ENCODE peak calls at places on chromosomes 11 and 22, in eight cellular contexts. X is progenitor cell of endocrine pancreas; O is cardiac muscle cell; Q is tibial nerve; P is AG10803; C is astrocyte of the cerebellum; I is CD8-positive, alpha-beta T cell; Z is mammary epithelial cell. E is an unnamed sample.

GRCh38 chr11:123640677-123641494 is 13.5 kb downstream of the SCN3B start:
- DNase-seq in X (peak), O (peak), Z (peak), P (peak), C (no peak), Q (no peak), I (peak), E (peak)

GRCh38 chr22:36117053-36117554 is 43.5 kb downstream of the APOL3 start:
- DNase-seq in P (no peak), X (no peak), C (no peak), I (no peak), O (no peak), Q (no peak), Z (no peak), E (no peak)

GRCh38 chr22:27105142-27106025 is 448.0 kb downstream of the MIAT start:
- DNase-seq in Q (peak), C (peak), Z (no peak), O (peak), X (no peak), I (no peak), P (peak), E (no peak)

GRCh38 chr11:57200937-57201336 is 19.2 kb downstream of the LRRC55 start:
- DNase-seq in P (no peak), O (no peak), X (no peak), Z (no peak), Q (no peak), I (no peak), C (no peak), E (no peak)

GRCh38 chr11:77141034-77141433 is 13.0 kb downstream of the MYO7A start:
- DNase-seq in C (no peak), Q (no peak), X (no peak), P (no peak), I (no peak), O (peak), Z (peak), E (no peak)

GRCh38 chr11:6323291-6323905 is 3.1 kb upstream of the CAVIN3 start:
- DNase-seq in C (no peak), Z (no peak), Q (no peak), I (no peak), O (no peak), P (no peak), X (no peak), E (no peak)

GRCh38 chr11:78188809-78189724 is at the start of gene USP35:
- DNase-seq in C (no peak), I (no peak), P (no peak), Z (no peak), Q (no peak), O (no peak), X (no peak), E (no peak)

GRCh38 chr22:40300884-40301672 is 45.2 kb upstream of the ADSL start:
- DNase-seq in I (no peak), X (no peak), C (no peak), Z (no peak), O (no peak), Q (no peak), P (no peak), E (no peak)

GRCh38 chr11:118002541-118003019 is 16.4 kb downstream of the IL10RA start:
- DNase-seq in P (no peak), O (peak), C (no peak), X (no peak), Z (no peak), I (no peak), Q (no peak), E (peak)

GRCh38 chr11:67301313-67301921 is 1.9 kb upstream of the SSH3 start:
- DNase-seq in O (no peak), C (no peak), I (no peak), Q (peak), P (no peak), Z (no peak), X (no peak), E (no peak)

GRCh38 chr11:67117667-67118058 is 1.4 kb upstream of the KDM2A start:
- DNase-seq in I (peak), C (no peak), O (peak), Z (no peak), P (peak), X (no peak), Q (no peak), E (peak)

GRCh38 chr22:46417268-46417580 is 81.7 kb downstream of the TRMU start:
- DNase-seq in C (no peak), Q (no peak), P (no peak), X (no peak), I (no peak), O (no peak), Z (no peak), E (no peak)
- TF ChIP-seq CTCF in C (no peak), Q (no peak), P (no peak), X (no peak), I (no peak), O (no peak), Z (no peak), E (no peak)

DNA sequence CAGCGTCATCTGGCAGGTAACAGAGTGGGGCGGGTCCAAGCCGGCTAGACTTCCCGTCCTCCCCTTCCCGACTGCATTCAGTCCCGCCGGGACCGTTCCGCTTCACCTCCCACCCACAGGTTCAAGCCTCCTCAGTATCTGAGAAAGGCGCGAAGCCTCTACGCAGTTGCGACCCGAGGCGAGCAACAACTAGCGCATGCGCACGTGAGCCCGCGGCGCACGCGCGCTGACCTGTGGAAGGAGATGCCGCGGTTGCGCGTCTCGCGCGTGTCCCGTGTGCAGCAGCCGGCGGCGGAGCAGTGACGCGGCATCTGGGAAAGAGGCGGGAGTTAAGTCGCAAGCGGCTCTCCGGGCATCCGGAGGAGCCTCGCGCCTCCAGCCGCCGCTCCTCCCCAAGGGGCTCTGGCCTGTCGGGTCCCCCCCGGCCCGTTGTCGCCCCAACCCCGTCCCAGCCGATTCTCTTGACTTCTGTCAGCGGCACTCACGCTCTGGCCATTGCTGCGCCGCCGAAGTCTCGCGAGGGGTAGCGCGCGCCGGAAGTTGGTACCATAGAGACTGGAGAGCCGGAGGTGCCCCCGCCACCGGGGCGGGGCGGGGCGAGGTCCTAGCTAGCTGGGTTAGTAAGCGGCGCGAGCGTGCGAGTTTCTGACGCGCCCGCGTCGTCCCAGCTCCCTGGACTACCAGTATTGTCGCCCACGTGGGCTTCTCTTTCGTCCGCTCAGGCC is at the start of gene THAP7:
- DNase-seq in O (peak), I (peak), P (peak), Q (peak), C (peak), Z (peak), X (peak), E (peak)
- TF ChIP-seq CTCF in O (no peak), I (no peak), P (no peak), Q (no peak), C (no peak), Z (no peak), X (no peak), E (no peak)

DNA sequence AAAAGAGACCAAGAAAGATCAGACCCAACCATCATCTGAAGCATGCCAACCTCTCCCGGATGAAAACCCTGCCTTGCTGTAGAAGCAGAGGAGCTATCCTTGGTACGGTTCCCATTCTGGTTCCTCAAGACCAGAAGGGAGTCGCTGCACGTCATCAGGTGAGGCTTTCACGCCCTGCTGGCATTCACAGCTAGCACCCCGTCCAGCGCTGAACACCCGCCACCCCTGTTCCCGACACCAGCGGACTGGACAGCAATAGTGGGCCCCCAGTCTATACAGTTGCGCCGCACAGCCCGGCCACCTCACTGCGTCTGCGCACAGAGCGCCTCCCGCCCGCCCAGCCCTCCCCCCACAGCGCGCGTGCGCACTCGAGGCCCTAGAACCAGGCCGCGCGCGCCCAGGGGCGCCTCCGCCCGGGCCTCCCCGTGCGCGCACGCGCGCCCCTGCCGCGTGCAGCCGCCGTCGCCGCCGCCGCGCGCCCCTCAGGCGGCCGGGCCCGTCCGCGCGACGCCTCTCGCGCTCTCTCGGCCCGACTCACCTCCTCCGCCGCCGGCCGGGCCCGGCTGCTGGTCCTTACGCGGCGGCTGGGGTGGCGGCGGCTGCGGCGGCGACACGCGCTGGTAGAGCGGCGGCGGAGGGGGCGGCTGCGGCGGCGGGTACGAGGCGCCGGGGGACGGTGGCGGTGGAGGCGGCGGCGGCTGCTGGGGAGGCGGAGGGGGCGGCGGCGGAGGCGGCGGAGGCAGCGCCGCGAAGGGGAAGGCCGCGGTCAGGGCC is 706 bp downstream of the SF1 start:
- DNase-seq in C (peak), Q (peak), O (peak), P (peak), I (peak), Z (peak), X (peak), E (peak)
- TF ChIP-seq CTCF in C (no peak), Q (no peak), O (no peak), P (no peak), I (no peak), Z (no peak), X (no peak), E (no peak)

GRCh38 chr11:42770444-42771065 is 541.2 kb upstream of the API5 start:
- DNase-seq in O (peak), P (peak), X (no peak), Z (peak), I (no peak), Q (no peak), C (no peak), E (no peak)
- TF ChIP-seq CTCF in O (peak), P (peak), X (peak), Z (peak), I (no peak), Q (peak), C (peak), E (peak)

GRCh38 chr11:62601114-62601363 is 626 bp downstream of the MTA2 start:
- DNase-seq in I (peak), Z (no peak), C (no peak), Q (no peak), X (no peak), O (peak), P (peak), E (no peak)

GRCh38 chr11:62600367-62601113 is 1.1 kb downstream of the MTA2 start:
- DNase-seq in P (no peak), I (peak), Q (no peak), Z (peak), O (no peak), C (no peak), X (no peak), E (no peak)

GRCh38 chr11:62601364-62602140 is at the start of gene MTA2:
- DNase-seq in I (peak), Q (peak), C (peak), O (peak), P (peak), X (peak), Z (peak), E (peak)

GRCh38 chr11:62599909-62600308 is 1.8 kb downstream of the MTA2 start:
- DNase-seq in Z (peak), C (no peak), X (no peak), Q (no peak), P (no peak), I (no peak), O (no peak), E (no peak)

DNA sequence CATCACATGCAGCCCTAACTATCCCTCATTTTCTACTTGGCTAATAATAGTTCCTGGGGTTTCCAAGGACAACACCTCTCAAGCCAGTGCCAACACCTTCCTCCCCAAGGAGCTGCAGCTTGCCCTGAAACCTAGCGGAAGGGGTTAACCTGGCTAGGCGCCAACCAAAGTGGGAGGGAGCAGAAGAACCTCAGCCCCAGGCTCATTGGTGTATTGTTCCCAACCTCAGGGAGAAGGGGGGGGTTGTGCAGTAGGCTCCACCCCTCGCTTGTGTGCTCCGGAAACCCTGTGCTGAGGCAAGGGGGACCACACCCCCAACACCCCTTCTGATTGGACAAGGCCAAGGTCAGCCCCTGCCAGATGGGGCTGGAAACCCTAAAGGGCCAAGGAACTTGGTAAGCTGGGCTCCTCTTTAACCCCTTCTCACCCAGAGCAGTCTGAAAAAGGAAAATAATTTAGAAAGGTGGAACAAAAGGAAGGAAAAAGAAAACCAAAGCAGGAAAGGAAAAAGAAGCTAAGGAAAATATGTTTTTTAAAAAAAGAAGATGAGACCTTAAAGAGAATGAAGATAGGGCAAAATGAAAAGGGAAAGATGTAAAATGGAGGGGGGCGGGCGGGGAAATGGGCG is 2.5 kb downstream of the MTA2 start:
- DNase-seq in O (peak), Z (peak), P (peak), X (peak), Q (peak), I (peak), C (peak), E (peak)
- TF ChIP-seq CTCF in O (no peak), Z (no peak), P (no peak), X (no peak), Q (no peak), I (no peak), C (no peak), E (no peak)

GRCh38 chr11:125226701-125227100 is 62.1 kb downstream of the PKNOX2 start:
- DNase-seq in Z (no peak), O (no peak), P (no peak), C (no peak), I (no peak), X (no peak), Q (no peak), E (no peak)

GRCh38 chr11:125225401-125225800 is 60.9 kb downstream of the PKNOX2 start:
- DNase-seq in Z (no peak), Q (no peak), O (no peak), I (no peak), C (no peak), P (no peak), X (no peak), E (no peak)

GRCh38 chr11:125222494-125222893 is 57.9 kb downstream of the PKNOX2 start:
- DNase-seq in O (no peak), I (no peak), X (no peak), Z (no peak), C (no peak), Q (no peak), P (no peak), E (no peak)

GRCh38 chr11:125223901-125224331 is 59.4 kb downstream of the PKNOX2 start:
- DNase-seq in I (no peak), P (no peak), Q (no peak), X (no peak), Z (no peak), O (no peak), C (no peak), E (no peak)

GRCh38 chr11:125224391-125225015 is 60.0 kb downstream of the PKNOX2 start:
- DNase-seq in O (peak), I (no peak), Q (peak), C (no peak), X (no peak), P (no peak), Z (peak), E (no peak)
- TF ChIP-seq CTCF in O (peak), I (no peak), Q (peak), C (peak), X (peak), P (no peak), Z (peak), E (no peak)

GRCh38 chr22:18093661-18094060 is 15.9 kb downstream of the PEX26 start:
- DNase-seq in Q (no peak), X (no peak), P (no peak), C (no peak), I (no peak), Z (no peak), O (no peak), E (no peak)

GRCh38 chr22:18088825-18089568 is 11.2 kb downstream of the PEX26 start:
- DNase-seq in P (no peak), C (no peak), X (no peak), Q (no peak), O (no peak), I (no peak), Z (no peak), E (no peak)

GRCh38 chr22:18091478-18091877 is 13.7 kb downstream of the PEX26 start:
- DNase-seq in Z (no peak), C (no peak), P (no peak), X (no peak), Q (no peak), O (no peak), I (no peak), E (no peak)

GRCh38 chr22:18090286-18090685 is 12.5 kb downstream of the PEX26 start:
- DNase-seq in C (no peak), P (no peak), X (no peak), O (no peak), I (no peak), Z (no peak), Q (no peak), E (no peak)

GRCh38 chr22:18091916-18092526 is 14.2 kb downstream of the PEX26 start:
- DNase-seq in X (no peak), Q (peak), O (peak), P (peak), I (no peak), C (peak), Z (peak), E (no peak)
- TF ChIP-seq CTCF in X (no peak), Q (peak), O (peak), P (peak), I (no peak), C (peak), Z (peak), E (no peak)

GRCh38 chr22:42902875-42903510 is 45.9 kb upstream of the ARFGAP3 start:
- DNase-seq in X (no peak), Z (no peak), P (peak), Q (no peak), I (no peak), O (peak), C (no peak), E (no peak)
- TF ChIP-seq CTCF in X (no peak), Z (no peak), P (no peak), Q (no peak), I (no peak), O (no peak), C (no peak), E (no peak)

GRCh38 chr11:79762271-79762935 is 321.6 kb upstream of the TENM4 start:
- DNase-seq in Q (no peak), P (no peak), I (no peak), O (no peak), Z (no peak), C (no peak), X (no peak), E (no peak)
- TF ChIP-seq CTCF in Q (no peak), P (no peak), I (no peak), O (no peak), Z (peak), C (no peak), X (peak), E (no peak)

GRCh38 chr11:114317738-114318137 is 21.5 kb downstream of the NNMT start:
- DNase-seq in P (peak), Q (no peak), O (peak), I (no peak), X (no peak), Z (no peak), C (no peak), E (no peak)
- TF ChIP-seq CTCF in P (peak), Q (peak), O (peak), I (no peak), X (peak), Z (peak), C (peak), E (peak)